ENCODE peak calls at places on chromosomes 5 and 9, in nine cellular contexts. B is stimulated activated CD8-positive, alpha-beta memory T cell treated with anti-CD3 and anti-CD28 coated beads, Interleukin-7, amount 100 ng/mL, for 48 hours; L is mammary epithelial cell; P is HFFc6; C is BE2C; Y is NAMALWA; O is NCI-H187 treated with DMSO at 0.1 percent for 48 hours; M is GM10248; I is dorsolateral prefrontal cortex. V is an unnamed sample.

GRCh38 chr5:113345261-113345940 is 89.4 kb downstream of the TSSK1B start:
- DNase-seq in B (no peak), L (peak), P (peak), C (no peak), Y (no peak), O (no peak), M (no peak), I (no peak), V (no peak)

GRCh38 chr5:136809382-136809781 is 444.0 kb upstream of the TRPC7 start:
- DNase-seq in B (no peak), L (no peak), P (no peak), C (no peak), Y (no peak), O (no peak), M (no peak), I (no peak), V (no peak)

GRCh38 chr9:69601698-69602097 is 70.5 kb downstream of the APBA1 start:
- DNase-seq in B (no peak), L (no peak), P (no peak), C (no peak), Y (no peak), O (no peak), M (no peak), I (no peak), V (no peak)

GRCh38 chr5:131274341-131275063 is 10.6 kb downstream of the CDC42SE2 start:
- DNase-seq in B (no peak), L (no peak), P (no peak), C (no peak), Y (no peak), O (no peak), M (no peak), I (no peak), V (no peak)

GRCh38 chr5:80094339-80094738 is 59.2 kb downstream of the THBS4 start:
- DNase-seq in B (no peak), L (no peak), P (no peak), C (no peak), Y (no peak), O (no peak), M (no peak), I (no peak), V (no peak)

GRCh38 chr9:93262537-93263310 is 78.8 kb downstream of the WNK2 start:
- DNase-seq in B (no peak), L (no peak), P (no peak), C (no peak), Y (no peak), O (no peak), M (peak), I (no peak), V (peak)

GRCh38 chr5:11873587-11873986 is 30.7 kb downstream of the CTNND2 start:
- DNase-seq in B (no peak), L (no peak), P (no peak), C (no peak), Y (no peak), O (no peak), M (no peak), I (no peak), V (no peak)

GRCh38 chr9:116490321-116490720 is 196.8 kb upstream of the TRIM32 start:
- DNase-seq in B (no peak), L (peak), P (peak), C (no peak), Y (no peak), O (no peak), M (no peak), I (no peak), V (no peak)

GRCh38 chr5:52269853-52270252 is 517.9 kb upstream of the ITGA1 start:
- DNase-seq in B (no peak), L (no peak), P (no peak), C (no peak), Y (no peak), O (no peak), M (no peak), I (no peak), V (no peak)

GRCh38 chr5:79225026-79225425 is 10.9 kb upstream of the JMY start:
- DNase-seq in B (no peak), L (no peak), P (peak), C (no peak), Y (no peak), O (no peak), M (no peak), I (no peak), V (peak)

GRCh38 chr5:94807985-94808384 is 189.5 kb downstream of the SLF1 start:
- DNase-seq in B (no peak), L (no peak), P (no peak), C (no peak), Y (no peak), O (no peak), M (no peak), I (no peak), V (no peak)

GRCh38 chr9:68455436-68455835 is 85.2 kb downstream of the TMEM252 start:
- DNase-seq in B (no peak), L (no peak), P (no peak), C (no peak), Y (no peak), O (no peak), M (no peak), I (no peak), V (no peak)

GRCh38 chr5:132055441-132055807 is 5.0 kb upstream of the IL3 start:
- DNase-seq in B (no peak), L (no peak), P (no peak), C (no peak), Y (no peak), O (no peak), M (no peak), I (no peak), V (no peak)